ENCODE peak calls at places on chromosomes 1 and 21, in six cellular contexts. T, Z, I, C, Y and G are unnamed samples. For H3K4me1, the result is how much of the 10 kb centered on the place peaks cover.

GRCh38 chr1:32716312-32717126 is 13.9 kb upstream of the SYNC start:
- DNase-seq in Y (peak), Z (no peak), C (peak), T (peak), I (peak), G (no peak)

GRCh38 chr1:180930687-180931086 is 18.0 kb downstream of the KIAA1614 start:
- DNase-seq in Z (no peak), T (no peak), Y (no peak), C (no peak), I (no peak), G (no peak)

GRCh38 chr1:71307451-71307850 is 226.6 kb upstream of the ZRANB2 start:
- DNase-seq in Y (no peak), C (no peak), T (no peak), I (no peak), Z (peak), G (peak)

GRCh38 chr1:153490272-153491051 is 30.0 kb upstream of the S100A7 start:
- DNase-seq in C (no peak), T (no peak), Y (no peak), I (no peak), Z (peak), G (peak)

GRCh38 chr1:219837274-219837993 is 90.9 kb downstream of the SLC30A10 start:
- DNase-seq in C (no peak), T (no peak), Z (peak), Y (peak), I (peak), G (peak)

GRCh38 chr1:6447016-6447817 is 18.8 kb downstream of the TNFRSF25 start:
- DNase-seq in Z (no peak), C (peak), T (no peak), I (peak), Y (no peak), G (no peak)

GRCh38 chr1:17587693-17588047 is 48.2 kb downstream of the ARHGEF10L start:
- DNase-seq in I (no peak), C (peak), Y (peak), Z (peak), T (no peak), G (peak)

GRCh38 chr1:1001631-1002300 is 1.9 kb upstream of the HES4 start:
- DNase-seq in Y (peak), I (peak), C (peak), T (no peak), Z (peak), G (peak)

GRCh38 chr21:40433575-40433974 is 413.4 kb downstream of the DSCAM start:
- DNase-seq in T (no peak), Y (peak), I (no peak), C (no peak), Z (no peak), G (no peak)

GRCh38 chr1:42817440-42817767 is 207 bp upstream of the SVBP start:
- DNase-seq in I (no peak), T (no peak), Z (no peak), Y (no peak), C (no peak), G (no peak)

GRCh38 chr1:7363481-7363880 is 407.6 kb upstream of the VAMP3 start:
- DNase-seq in Z (no peak), Y (no peak), T (no peak), C (no peak), I (no peak), G (no peak)

GRCh38 chr1:189438808-189439207 is 1038.9 kb downstream of the BRINP3 start:
- DNase-seq in Z (no peak), Y (no peak), C (no peak), T (no peak), I (no peak), G (no peak)

GRCh38 chr1:167121375-167122120 is 27.7 kb downstream of the STYXL2 start:
- DNase-seq in T (no peak), I (no peak), Z (no peak), Y (peak), C (peak), G (peak)

GRCh38 chr1:224435318-224435763 is 744 bp upstream of the WDR26 start:
- DNase-seq in Z (peak), T (no peak), I (no peak), C (peak), Y (peak), G (peak)

GRCh38 chr1:230208619-230209261 is 141.7 kb downstream of the GALNT2 start:
- DNase-seq in T (no peak), Z (no peak), I (no peak), C (no peak), Y (no peak), G (no peak)

GRCh38 chr1:179229214-179230140 is at the start of gene ABL2:
- DNase-seq in I (peak), Y (peak), C (peak), T (no peak), Z (no peak), G (peak)

GRCh38 chr1:66764994-66765578 is 12.8 kb downstream of the DYNLT5 start:
- DNase-seq in C (no peak), I (peak), T (no peak), Z (peak), Y (peak), G (peak)

GRCh38 chr1:97050501-97050900 is 328.9 kb downstream of the PTBP2 start:
- DNase-seq in Y (peak), Z (peak), C (no peak), T (no peak), I (no peak), G (peak)

GRCh38 chr1:182268659-182269058 is 122.9 kb downstream of the GLUL start:
- DNase-seq in T (no peak), C (no peak), Z (no peak), Y (no peak), I (no peak), G (no peak)

GRCh38 chr1:183735069-183735860 is 69.7 kb upstream of the RGL1 start:
- DNase-seq in Z (peak), C (no peak), I (no peak), Y (peak), T (no peak), G (peak)

GRCh38 chr1:187513190-187513589 is 684.4 kb downstream of the PLA2G4A start:
- DNase-seq in Z (no peak), T (no peak), C (no peak), I (no peak), Y (no peak), G (no peak)

GRCh38 chr1:162236622-162237021 is 140.0 kb downstream of the SPATA46 start:
- DNase-seq in Y (no peak), I (no peak), C (no peak), Z (no peak), T (no peak), G (no peak)

GRCh38 chr1:87715471-87715870 is 386.8 kb downstream of the LMO4 start:
- DNase-seq in Z (no peak), T (no peak), Y (no peak), C (no peak), I (no peak), G (no peak)

GRCh38 chr1:62590970-62591368 is 6.4 kb upstream of the ANGPTL3 start:
- DNase-seq in Z (no peak), T (no peak), Y (no peak), C (no peak), I (no peak), G (no peak)

GRCh38 chr1:222916067-222916466 is 101.2 kb downstream of the DISP1 start:
- DNase-seq in Y (no peak), C (no peak), I (no peak), Z (no peak), T (no peak), G (no peak)

GRCh38 chr1:222911866-222912265 is 97.0 kb downstream of the DISP1 start:
- DNase-seq in T (no peak), I (no peak), Z (peak), C (no peak), Y (peak), G (peak)

GRCh38 chr1:222912730-222913129 is 97.9 kb downstream of the DISP1 start:
- DNase-seq in Z (peak), I (no peak), Y (no peak), C (no peak), T (no peak), G (no peak)

GRCh38 chr1:222918746-222919477 is 104.1 kb downstream of the DISP1 start:
- DNase-seq in Z (no peak), T (no peak), I (no peak), C (no peak), Y (peak), G (no peak)

GRCh38 chr1:222914861-222915632 is 100.2 kb downstream of the DISP1 start:
- DNase-seq in I (no peak), T (no peak), C (no peak), Y (peak), Z (peak), G (peak)
- H3K14ac ChIP-seq in I (no peak), T (no peak), C (no peak), Y (no peak), Z (no peak), G (no peak)

GRCh38 chr21:45087022-45087823 is 12.8 kb downstream of the ADARB1 start:
- DNase-seq in Y (no peak), C (no peak), Z (peak), I (no peak), T (no peak), G (no peak)

GRCh38 chr21:45089964-45090363 is 15.6 kb downstream of the ADARB1 start:
- DNase-seq in Z (no peak), C (no peak), T (no peak), Y (no peak), I (no peak), G (no peak)

GRCh38 chr21:45088729-45089128 is 14.3 kb downstream of the ADARB1 start:
- DNase-seq in C (no peak), Z (no peak), T (no peak), I (no peak), Y (peak), G (no peak)

GRCh38 chr21:45086342-45086958 is 12.1 kb downstream of the ADARB1 start:
- DNase-seq in I (no peak), Z (no peak), C (no peak), Y (no peak), T (no peak), G (no peak)

DNA sequence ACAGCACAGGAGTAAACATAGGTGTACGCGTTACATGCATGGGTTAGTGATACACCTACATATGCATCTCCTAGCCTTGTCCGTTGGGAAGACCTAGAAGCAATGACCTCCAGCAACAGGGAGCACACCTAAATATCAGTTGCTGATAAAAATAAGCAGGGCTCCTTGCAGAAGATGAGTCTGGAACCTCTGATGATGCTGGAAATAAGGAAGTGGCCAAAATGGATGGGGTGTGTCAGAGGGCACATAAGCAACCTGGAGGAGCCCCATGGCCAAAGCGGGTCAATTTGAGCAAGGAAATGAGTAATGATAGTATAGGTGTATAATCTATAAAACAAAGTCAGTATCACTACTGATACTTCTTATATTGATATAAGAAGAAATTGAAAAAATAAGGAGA is 13.7 kb downstream of the ADARB1 start:
- DNase-seq in Z (no peak), Y (no peak), C (no peak), T (no peak), I (no peak), G (no peak)
- H3K4me1 ChIP-seq in Z (under half), Y (under half), C (under half), T (under half), I (under half), G (under half)

DNA sequence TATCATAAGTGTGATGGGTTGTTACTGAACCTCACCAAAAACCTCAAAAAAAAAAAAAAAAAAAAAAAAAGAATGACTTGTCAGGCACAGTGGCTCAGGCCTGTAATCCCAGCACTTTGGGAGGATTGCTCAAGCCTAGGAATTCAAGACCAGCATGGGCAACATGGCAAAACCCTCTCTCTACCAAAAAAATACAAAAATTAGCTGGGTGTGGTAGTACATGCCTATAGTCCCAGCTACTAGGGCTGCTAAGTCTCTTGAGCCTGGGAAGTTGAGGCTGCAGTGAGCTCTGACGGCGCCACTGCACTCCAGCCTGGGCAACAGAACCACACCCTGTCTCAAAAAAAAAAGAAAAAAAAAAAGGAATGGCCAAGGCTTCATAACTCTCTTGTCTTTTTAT is 11.1 kb downstream of the CHAF1B start:
- DNase-seq in C (no peak), Z (no peak), Y (peak), I (no peak), T (no peak), G (no peak)
- H3K14ac ChIP-seq in C (no peak), Z (no peak), Y (no peak), I (no peak), T (no peak), G (no peak)

GRCh38 chr1:19481826-19482398 is 3.4 kb downstream of the CAPZB start:
- DNase-seq in T (no peak), Y (no peak), C (peak), I (no peak), Z (no peak), G (no peak)

GRCh38 chr1:19478241-19478780 is 7.0 kb downstream of the CAPZB start:
- DNase-seq in C (no peak), Z (no peak), Y (no peak), T (no peak), I (no peak), G (no peak)

GRCh38 chr1:19477284-19478240 is 7.8 kb downstream of the CAPZB start:
- DNase-seq in I (no peak), T (no peak), Y (no peak), Z (no peak), C (no peak), G (peak)

GRCh38 chr1:19479351-19480120 is 5.8 kb downstream of the CAPZB start:
- DNase-seq in C (no peak), I (no peak), Y (no peak), T (no peak), Z (no peak), G (no peak)

GRCh38 chr1:19480282-19480681 is 5.1 kb downstream of the CAPZB start:
- DNase-seq in T (no peak), Z (no peak), Y (no peak), C (no peak), I (no peak), G (no peak)
- H3K4me1 ChIP-seq in T (under half), Z (under half), Y (under half), C (under half), I (under half), G (half or more)

GRCh38 chr1:35305383-35305782 is 36.9 kb downstream of the ZMYM4 start:
- DNase-seq in I (no peak), T (no peak), Y (no peak), C (no peak), Z (no peak), G (no peak)
- H3K14ac ChIP-seq in I (no peak), T (no peak), Y (no peak), C (no peak), Z (no peak), G (no peak)

GRCh38 chr1:233340031-233340555 is 12.6 kb downstream of the MAP3K21 start:
- DNase-seq in Z (no peak), C (no peak), T (no peak), I (no peak), Y (no peak), G (no peak)

GRCh38 chr1:233337505-233337904 is 10.0 kb downstream of the MAP3K21 start:
- DNase-seq in Y (no peak), Z (no peak), I (no peak), T (no peak), C (no peak), G (no peak)

GRCh38 chr1:233338102-233338501 is 10.6 kb downstream of the MAP3K21 start:
- DNase-seq in Z (no peak), C (no peak), T (no peak), I (no peak), Y (no peak), G (no peak)

GRCh38 chr1:233334092-233334491 is 6.6 kb downstream of the MAP3K21 start:
- DNase-seq in Z (no peak), C (no peak), I (no peak), T (no peak), Y (no peak), G (no peak)

DNA sequence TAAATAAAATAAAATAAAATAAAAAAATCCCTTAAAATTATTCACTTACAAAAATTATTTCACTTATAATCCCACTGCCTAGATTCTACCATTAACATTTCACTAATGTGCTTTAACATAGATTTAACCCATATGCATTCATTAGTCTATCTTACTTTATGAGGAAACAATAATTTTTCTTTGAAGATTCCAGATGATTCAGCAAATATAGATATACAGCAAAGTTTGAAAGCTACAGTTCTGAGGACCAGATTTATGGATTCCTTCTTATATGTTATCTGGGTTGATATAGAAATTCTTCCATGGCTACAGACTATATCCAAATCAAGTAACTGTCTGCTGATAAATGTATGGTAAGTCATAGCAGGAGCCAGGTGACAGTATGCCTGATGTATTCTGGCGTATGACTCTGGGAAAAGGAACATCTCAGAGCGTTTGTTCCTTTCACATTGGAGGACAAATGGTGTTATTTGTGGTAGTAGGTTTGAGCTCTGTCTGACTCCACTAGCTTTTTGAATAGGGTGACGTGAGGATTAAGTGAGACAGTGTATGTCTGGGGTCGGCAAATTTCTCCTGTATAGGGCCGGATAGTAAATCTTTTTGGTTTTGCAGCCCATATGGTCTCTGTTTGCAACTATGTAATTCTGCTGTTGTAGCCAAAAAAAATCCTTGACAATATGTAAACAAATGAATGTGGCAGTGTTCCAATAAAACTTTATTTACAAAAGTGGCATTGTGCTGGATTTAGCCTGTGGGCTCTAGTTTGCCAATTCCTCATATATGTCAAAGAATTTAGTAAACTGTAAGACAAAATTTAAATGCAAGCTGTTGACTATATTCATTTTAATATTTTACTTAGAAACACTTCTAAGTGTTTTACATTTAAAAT is 9.3 kb downstream of the MAP3K21 start:
- DNase-seq in T (no peak), Z (no peak), I (no peak), C (no peak), Y (no peak), G (no peak)
- H3K4me1 ChIP-seq in T (under half), Z (under half), I (under half), C (under half), Y (under half), G (under half)

GRCh38 chr1:46484783-46485490 is 4.7 kb upstream of the DMBX1 start:
- DNase-seq in T (no peak), I (no peak), C (no peak), Z (no peak), Y (no peak), G (no peak)

GRCh38 chr1:46479744-46480350 is 9.8 kb upstream of the DMBX1 start:
- DNase-seq in Z (no peak), C (no peak), I (no peak), T (no peak), Y (no peak), G (no peak)

GRCh38 chr1:46483597-46483996 is 6.0 kb upstream of the DMBX1 start:
- DNase-seq in Y (no peak), C (no peak), Z (no peak), I (no peak), T (no peak), G (no peak)

GRCh38 chr1:46480959-46481646 is 8.5 kb upstream of the DMBX1 start:
- DNase-seq in I (no peak), C (no peak), T (no peak), Y (no peak), Z (no peak), G (no peak)

DNA sequence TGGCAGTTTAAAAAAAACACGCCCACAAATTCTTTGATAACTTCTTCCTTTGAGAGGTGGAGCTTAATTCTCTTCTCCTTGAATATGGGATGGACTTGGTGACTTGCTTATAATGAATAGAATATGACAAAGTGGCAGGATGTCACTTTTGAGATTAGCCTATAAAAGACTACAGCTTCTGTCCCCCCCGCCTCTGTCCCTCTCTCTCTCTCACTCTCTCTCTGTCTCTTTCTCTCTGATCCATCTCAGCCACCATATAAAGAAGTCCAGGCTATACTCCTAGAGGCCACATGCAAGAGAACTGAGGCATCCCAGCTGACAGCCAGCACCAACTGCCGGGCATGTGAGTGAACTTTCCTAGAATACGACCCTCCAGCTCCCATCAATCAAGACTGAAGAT is 7.7 kb upstream of the DMBX1 start:
- DNase-seq in Z (no peak), I (no peak), C (no peak), Y (no peak), T (no peak), G (no peak)
- H3K14ac ChIP-seq in Z (no peak), I (no peak), C (no peak), Y (no peak), T (no peak), G (no peak)